ENCODE peak calls at places on chromosomes 13 and 19, in ten cellular contexts. One of them, this sample, is unnamed.
A peak's percentile ranks its signal among the peaks of the same experiment; 100 is the strongest.

GRCh38 chr19:2542341-2543069 is 66.6 kb downstream of the GADD45B start:
- DNase-seq in glutamatergic neuron: no peak
- DNase-seq in NB4: peak; percentile 51
- DNase-seq in body of pancreas: no peak
- DNase-seq in nephron progenitor cell: peak; percentile 57
- DNase-seq in adrenal gland: peak; percentile 73
- DNase-seq in AG04450: no peak
- DNase-seq in omental fat pad: no peak
- DNase-seq in endothelial cell: no peak
- DNase-seq in coronary artery: no peak
- DNase-seq in this sample: no peak

GRCh38 chr13:51785592-51786424 is 18.2 kb downstream of the DHRS12 start:
- DNase-seq in NB4: peak; percentile 31
- DNase-seq in body of pancreas: peak; percentile 62
- DNase-seq in AG04450: no peak
- DNase-seq in omental fat pad: no peak
- DNase-seq in nephron progenitor cell: no peak
- DNase-seq in coronary artery: no peak
- DNase-seq in glutamatergic neuron: peak; percentile 83
- DNase-seq in adrenal gland: no peak
- DNase-seq in endothelial cell: no peak
- DNase-seq in this sample: no peak

GRCh38 chr19:49971991-49972401 is 11.0 kb upstream of the SIGLEC11 start:
- DNase-seq in adrenal gland: peak; percentile 60
- DNase-seq in nephron progenitor cell: no peak
- DNase-seq in AG04450: no peak
- DNase-seq in endothelial cell: no peak
- DNase-seq in omental fat pad: no peak
- DNase-seq in body of pancreas: peak; percentile 77
- DNase-seq in glutamatergic neuron: no peak
- DNase-seq in NB4: no peak
- DNase-seq in coronary artery: no peak
- DNase-seq in this sample: no peak

GRCh38 chr19:2315818-2316353 is 7.9 kb upstream of the LINGO3 start:
- DNase-seq in adrenal gland: peak; percentile 69
- DNase-seq in glutamatergic neuron: peak; percentile 82
- DNase-seq in endothelial cell: peak; percentile 80
- DNase-seq in omental fat pad: no peak
- DNase-seq in NB4: peak; percentile 53
- DNase-seq in AG04450: no peak
- DNase-seq in coronary artery: no peak
- DNase-seq in body of pancreas: peak; percentile 36
- DNase-seq in nephron progenitor cell: peak; percentile 78
- DNase-seq in this sample: no peak

GRCh38 chr13:34265016-34265692 is 447.2 kb downstream of the RFC3 start:
- DNase-seq in glutamatergic neuron: no peak
- DNase-seq in coronary artery: no peak
- DNase-seq in body of pancreas: no peak
- DNase-seq in nephron progenitor cell: no peak
- DNase-seq in adrenal gland: no peak
- DNase-seq in AG04450: no peak
- DNase-seq in endothelial cell: no peak
- DNase-seq in NB4: no peak
- DNase-seq in omental fat pad: no peak
- DNase-seq in this sample: no peak

GRCh38 chr19:45020071-45020470 is 18.8 kb upstream of the CLASRP start:
- DNase-seq in endothelial cell: no peak
- DNase-seq in NB4: peak; percentile 48
- DNase-seq in adrenal gland: no peak
- DNase-seq in nephron progenitor cell: no peak
- DNase-seq in coronary artery: no peak
- DNase-seq in AG04450: no peak
- DNase-seq in body of pancreas: no peak
- DNase-seq in omental fat pad: no peak
- DNase-seq in glutamatergic neuron: no peak
- DNase-seq in this sample: no peak

GRCh38 chr13:91347996-91348905 is 764 bp downstream of the MIR17HG start:
- DNase-seq in adrenal gland: peak; percentile 20
- DNase-seq in NB4: no peak
- DNase-seq in coronary artery: peak; percentile 73
- DNase-seq in nephron progenitor cell: peak; percentile 49
- DNase-seq in glutamatergic neuron: peak; percentile 61
- DNase-seq in body of pancreas: peak; percentile 45
- DNase-seq in omental fat pad: peak; percentile 25
- DNase-seq in endothelial cell: peak; percentile 49
- DNase-seq in AG04450: no peak
- DNase-seq in this sample: no peak

GRCh38 chr19:35222373-35223005 is 6.0 kb downstream of the FAM187B start:
- DNase-seq in NB4: no peak
- DNase-seq in nephron progenitor cell: no peak
- DNase-seq in coronary artery: no peak
- DNase-seq in glutamatergic neuron: no peak
- DNase-seq in adrenal gland: no peak
- DNase-seq in body of pancreas: no peak
- DNase-seq in endothelial cell: no peak
- DNase-seq in omental fat pad: no peak
- DNase-seq in AG04450: no peak
- DNase-seq in this sample: no peak

DNA sequence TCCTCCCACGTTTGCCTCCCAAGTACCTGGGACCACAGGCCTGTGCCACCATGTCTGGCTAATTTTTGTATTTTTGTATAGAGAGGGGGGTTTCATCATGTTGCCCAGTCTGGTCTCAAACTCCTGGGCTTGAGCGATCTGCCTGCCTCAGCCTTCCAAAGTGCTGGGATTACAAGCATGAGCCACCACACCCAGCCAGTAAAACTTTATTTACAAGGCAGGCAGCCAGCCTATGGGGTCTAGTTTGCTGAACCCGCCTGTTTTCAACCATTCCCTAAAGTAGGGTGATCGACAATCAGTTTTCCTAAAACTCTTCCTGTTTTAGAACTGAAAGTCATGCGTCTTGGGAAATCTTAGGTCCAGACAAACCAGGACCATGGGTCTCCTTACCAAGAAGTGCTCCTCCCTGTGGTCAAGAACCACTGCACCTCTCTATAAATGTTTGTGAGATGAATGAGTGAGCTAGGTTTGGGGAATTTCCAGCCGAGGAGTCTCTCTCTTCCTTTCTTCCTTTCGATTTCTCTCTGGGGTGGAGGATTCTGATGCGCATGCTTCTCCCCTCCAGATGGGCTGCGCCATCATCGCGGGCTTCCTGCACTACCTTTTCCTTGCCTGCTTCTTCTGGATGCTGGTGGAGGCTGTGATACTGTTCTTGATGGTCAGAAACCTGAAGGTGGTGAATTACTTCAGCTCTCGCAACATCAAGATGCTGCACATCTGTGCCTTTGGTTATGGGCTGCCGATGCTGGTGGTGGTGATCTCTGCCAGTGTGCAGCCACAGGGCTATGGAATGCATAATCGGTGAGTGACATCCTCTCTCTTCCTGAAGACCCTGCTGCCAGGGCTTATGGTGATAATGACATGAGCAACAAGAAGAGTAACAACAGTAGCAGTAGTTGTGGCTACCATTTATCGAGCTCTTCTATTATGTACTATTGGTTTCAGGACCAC is 38.7 kb downstream of the ADGRE1 start:
- DNase-seq in coronary artery: no peak
- DNase-seq in NB4: peak; percentile 11
- DNase-seq in omental fat pad: no peak
- DNase-seq in glutamatergic neuron: no peak
- DNase-seq in AG04450: no peak
- DNase-seq in adrenal gland: no peak
- DNase-seq in nephron progenitor cell: no peak
- DNase-seq in body of pancreas: no peak
- DNase-seq in endothelial cell: no peak
- DNase-seq in this sample: no peak
- TF ChIP-seq CTCF in coronary artery: no peak
- TF ChIP-seq CTCF in NB4: peak; percentile 19
- TF ChIP-seq CTCF in omental fat pad: no peak
- TF ChIP-seq CTCF in glutamatergic neuron: no peak
- TF ChIP-seq CTCF in AG04450: no peak
- TF ChIP-seq CTCF in adrenal gland: no peak
- TF ChIP-seq CTCF in nephron progenitor cell: no peak
- TF ChIP-seq CTCF in body of pancreas: no peak
- TF ChIP-seq CTCF in endothelial cell: no peak
- TF ChIP-seq CTCF in this sample: peak; percentile 38

GRCh38 chr19:862529-863304 is 3.3 kb downstream of the CFD start:
- DNase-seq in AG04450: no peak
- DNase-seq in nephron progenitor cell: peak; percentile 79
- DNase-seq in coronary artery: no peak
- DNase-seq in glutamatergic neuron: peak; percentile 78
- DNase-seq in endothelial cell: peak; percentile 56
- DNase-seq in NB4: no peak
- DNase-seq in adrenal gland: peak; percentile 77
- DNase-seq in body of pancreas: peak; percentile 66
- DNase-seq in omental fat pad: no peak
- DNase-seq in this sample: no peak

GRCh38 chr19:860481-861098 is 1.1 kb downstream of the CFD start:
- DNase-seq in adrenal gland: peak; percentile 61
- DNase-seq in glutamatergic neuron: peak; percentile 62
- DNase-seq in body of pancreas: peak; percentile 54
- DNase-seq in coronary artery: no peak
- DNase-seq in omental fat pad: no peak
- DNase-seq in AG04450: peak; percentile 50
- DNase-seq in nephron progenitor cell: peak; percentile 73
- DNase-seq in NB4: peak; percentile 72
- DNase-seq in endothelial cell: peak; percentile 57
- DNase-seq in this sample: no peak

GRCh38 chr19:861099-861755 is 1.8 kb downstream of the CFD start:
- DNase-seq in adrenal gland: peak; percentile 29
- DNase-seq in omental fat pad: no peak
- DNase-seq in AG04450: no peak
- DNase-seq in glutamatergic neuron: no peak
- DNase-seq in body of pancreas: no peak
- DNase-seq in coronary artery: no peak
- DNase-seq in endothelial cell: no peak
- DNase-seq in NB4: no peak
- DNase-seq in nephron progenitor cell: no peak
- DNase-seq in this sample: no peak

GRCh38 chr19:863305-863620 is 3.8 kb downstream of the CFD start:
- DNase-seq in adrenal gland: no peak
- DNase-seq in nephron progenitor cell: no peak
- DNase-seq in AG04450: no peak
- DNase-seq in glutamatergic neuron: no peak
- DNase-seq in body of pancreas: no peak
- DNase-seq in NB4: no peak
- DNase-seq in omental fat pad: no peak
- DNase-seq in coronary artery: no peak
- DNase-seq in endothelial cell: no peak
- DNase-seq in this sample: no peak

DNA sequence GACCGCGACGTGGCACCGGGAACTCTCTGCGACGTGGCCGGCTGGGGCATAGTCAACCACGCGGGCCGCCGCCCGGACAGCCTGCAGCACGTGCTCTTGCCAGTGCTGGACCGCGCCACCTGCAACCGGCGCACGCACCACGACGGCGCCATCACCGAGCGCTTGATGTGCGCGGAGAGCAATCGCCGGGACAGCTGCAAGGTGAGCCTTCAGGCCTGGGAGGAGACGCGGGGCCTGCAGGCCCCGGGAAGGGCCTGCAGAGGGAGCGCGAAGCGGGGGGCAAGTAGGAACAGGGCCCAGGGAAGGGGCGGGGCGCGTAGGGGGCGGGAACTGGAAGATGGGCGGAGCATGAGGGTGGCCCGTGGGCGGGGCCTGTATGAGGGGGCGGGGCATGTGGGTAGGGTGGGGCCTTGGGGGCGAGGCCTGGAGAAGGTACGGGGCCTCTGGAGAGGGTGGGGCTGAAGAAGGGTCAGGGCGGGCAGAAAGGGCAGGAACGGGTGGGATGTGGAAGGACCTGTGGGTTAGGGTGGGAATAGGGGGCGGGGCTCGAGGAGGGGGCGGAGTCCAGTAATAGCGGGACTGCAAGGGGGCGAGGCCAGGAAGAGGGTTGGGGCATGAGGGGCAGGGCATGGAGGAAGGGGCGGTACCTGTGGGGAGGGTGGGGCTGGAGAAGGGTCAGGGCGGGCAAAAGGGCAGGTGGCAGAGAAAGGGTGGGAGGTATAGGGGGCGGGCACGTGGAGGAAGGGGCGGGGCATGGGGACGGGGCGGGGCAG is 2.5 kb downstream of the CFD start:
- DNase-seq in adrenal gland: peak; percentile 85
- DNase-seq in glutamatergic neuron: peak; percentile 61
- DNase-seq in endothelial cell: no peak
- DNase-seq in nephron progenitor cell: peak; percentile 84
- DNase-seq in NB4: peak; percentile 45
- DNase-seq in coronary artery: no peak
- DNase-seq in omental fat pad: no peak
- DNase-seq in body of pancreas: peak; percentile 55
- DNase-seq in AG04450: no peak
- DNase-seq in this sample: no peak
- TF ChIP-seq CTCF in adrenal gland: no peak
- TF ChIP-seq CTCF in glutamatergic neuron: no peak
- TF ChIP-seq CTCF in endothelial cell: no peak
- TF ChIP-seq CTCF in nephron progenitor cell: no peak
- TF ChIP-seq CTCF in NB4: no peak
- TF ChIP-seq CTCF in coronary artery: no peak
- TF ChIP-seq CTCF in omental fat pad: no peak
- TF ChIP-seq CTCF in body of pancreas: no peak
- TF ChIP-seq CTCF in AG04450: no peak
- TF ChIP-seq CTCF in this sample: no peak

GRCh38 chr19:41025411-41025810 is 34.3 kb downstream of the CYP2B6 start:
- DNase-seq in omental fat pad: no peak
- DNase-seq in endothelial cell: no peak
- DNase-seq in adrenal gland: no peak
- DNase-seq in glutamatergic neuron: no peak
- DNase-seq in coronary artery: peak; percentile 36
- DNase-seq in body of pancreas: no peak
- DNase-seq in nephron progenitor cell: no peak
- DNase-seq in NB4: no peak
- DNase-seq in AG04450: no peak
- DNase-seq in this sample: no peak

GRCh38 chr19:41027273-41027967 is 36.3 kb downstream of the CYP2B6 start:
- DNase-seq in coronary artery: peak; percentile 36
- DNase-seq in nephron progenitor cell: no peak
- DNase-seq in glutamatergic neuron: no peak
- DNase-seq in body of pancreas: no peak
- DNase-seq in adrenal gland: no peak
- DNase-seq in omental fat pad: no peak
- DNase-seq in endothelial cell: no peak
- DNase-seq in AG04450: no peak
- DNase-seq in NB4: no peak
- DNase-seq in this sample: no peak

GRCh38 chr19:41029524-41030432 is 38.7 kb downstream of the CYP2B6 start:
- DNase-seq in omental fat pad: no peak
- DNase-seq in glutamatergic neuron: no peak
- DNase-seq in adrenal gland: no peak
- DNase-seq in nephron progenitor cell: no peak
- DNase-seq in coronary artery: no peak
- DNase-seq in AG04450: no peak
- DNase-seq in endothelial cell: no peak
- DNase-seq in NB4: no peak
- DNase-seq in body of pancreas: no peak
- DNase-seq in this sample: no peak

GRCh38 chr19:41023193-41023592 is 32.1 kb downstream of the CYP2B6 start:
- DNase-seq in NB4: no peak
- DNase-seq in nephron progenitor cell: no peak
- DNase-seq in glutamatergic neuron: no peak
- DNase-seq in AG04450: no peak
- DNase-seq in adrenal gland: no peak
- DNase-seq in body of pancreas: no peak
- DNase-seq in omental fat pad: no peak
- DNase-seq in endothelial cell: no peak
- DNase-seq in coronary artery: peak; percentile 14
- DNase-seq in this sample: no peak

DNA sequence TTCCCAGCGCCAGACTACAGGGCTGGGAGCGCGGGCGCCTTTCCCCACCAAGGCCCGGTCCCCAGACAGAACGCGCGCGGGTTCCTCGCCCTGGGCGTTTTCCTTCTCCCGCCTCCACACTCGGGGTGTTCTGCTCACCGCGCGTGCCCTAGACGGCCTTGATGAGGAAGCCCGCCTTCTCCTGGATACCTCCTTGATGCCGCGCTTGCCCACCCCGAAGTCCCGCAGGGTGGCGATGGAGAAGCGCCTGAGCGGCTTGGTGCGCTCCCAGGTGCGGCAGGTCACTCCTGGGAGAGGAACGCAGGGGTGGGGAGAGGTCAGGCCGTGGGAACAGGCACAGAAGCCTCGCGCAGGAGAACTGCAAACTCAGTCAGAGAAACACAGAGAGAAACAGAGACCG is 34.8 kb downstream of the CYP2B6 start:
- DNase-seq in adrenal gland: no peak
- DNase-seq in NB4: no peak
- DNase-seq in nephron progenitor cell: peak; percentile 6
- DNase-seq in glutamatergic neuron: no peak
- DNase-seq in coronary artery: peak; percentile 19
- DNase-seq in body of pancreas: no peak
- DNase-seq in endothelial cell: no peak
- DNase-seq in omental fat pad: no peak
- DNase-seq in AG04450: no peak
- DNase-seq in this sample: no peak
- TF ChIP-seq CTCF in adrenal gland: no peak
- TF ChIP-seq CTCF in NB4: no peak
- TF ChIP-seq CTCF in nephron progenitor cell: no peak
- TF ChIP-seq CTCF in glutamatergic neuron: no peak
- TF ChIP-seq CTCF in coronary artery: no peak
- TF ChIP-seq CTCF in body of pancreas: no peak
- TF ChIP-seq CTCF in endothelial cell: no peak
- TF ChIP-seq CTCF in omental fat pad: no peak
- TF ChIP-seq CTCF in AG04450: no peak
- TF ChIP-seq CTCF in this sample: no peak

GRCh38 chr19:11273288-11273687 is 11.0 kb upstream of the DOCK6 start:
- DNase-seq in nephron progenitor cell: no peak
- DNase-seq in body of pancreas: no peak
- DNase-seq in AG04450: no peak
- DNase-seq in endothelial cell: no peak
- DNase-seq in adrenal gland: no peak
- DNase-seq in glutamatergic neuron: no peak
- DNase-seq in omental fat pad: no peak
- DNase-seq in NB4: no peak
- DNase-seq in coronary artery: no peak
- DNase-seq in this sample: no peak
- TF ChIP-seq CTCF in nephron progenitor cell: no peak
- TF ChIP-seq CTCF in body of pancreas: no peak
- TF ChIP-seq CTCF in AG04450: no peak
- TF ChIP-seq CTCF in endothelial cell: no peak
- TF ChIP-seq CTCF in adrenal gland: no peak
- TF ChIP-seq CTCF in glutamatergic neuron: no peak
- TF ChIP-seq CTCF in omental fat pad: no peak
- TF ChIP-seq CTCF in NB4: no peak
- TF ChIP-seq CTCF in coronary artery: no peak
- TF ChIP-seq CTCF in this sample: no peak

This sample was measured in epithelial cell of proximal tubule.